ENCODE peak calls at places on chromosomes 5 and 9, in seven cellular contexts. One of them, this sample, is unnamed.

GRCh38 chr9:126974604-126975003 is 60.0 kb downstream of the RALGPS1 start:
- DNase-seq in AG10803: no peak
- DNase-seq in HepG2: no peak
- DNase-seq in esophagus squamous epithelium: no peak
- DNase-seq in brain microvascular endothelial cell: no peak
- DNase-seq in BE2C: no peak
- DNase-seq in right lobe of liver: no peak
- DNase-seq in this sample: no peak

GRCh38 chr5:79923431-79923830 is 67.6 kb downstream of the MTX3 start:
- DNase-seq in brain microvascular endothelial cell: no peak
- DNase-seq in AG10803: no peak
- DNase-seq in BE2C: no peak
- DNase-seq in right lobe of liver: no peak
- DNase-seq in HepG2: no peak
- DNase-seq in esophagus squamous epithelium: no peak
- DNase-seq in this sample: no peak

GRCh38 chr9:124911766-124912165 is 29.1 kb downstream of the GOLGA1 start:
- DNase-seq in right lobe of liver: no peak
- DNase-seq in AG10803: no peak
- DNase-seq in brain microvascular endothelial cell: no peak
- DNase-seq in BE2C: no peak
- DNase-seq in esophagus squamous epithelium: no peak
- DNase-seq in HepG2: no peak
- DNase-seq in this sample: no peak

GRCh38 chr5:53114988-53115387 is 5.4 kb upstream of the MOCS2 start:
- DNase-seq in right lobe of liver: no peak
- DNase-seq in HepG2: peak; percentile 16
- DNase-seq in esophagus squamous epithelium: no peak
- DNase-seq in AG10803: no peak
- DNase-seq in BE2C: no peak
- DNase-seq in brain microvascular endothelial cell: no peak
- DNase-seq in this sample: no peak

GRCh38 chr5:9833871-9834270 is 203.7 kb upstream of the TAS2R1 start:
- DNase-seq in esophagus squamous epithelium: no peak
- DNase-seq in AG10803: no peak
- DNase-seq in BE2C: no peak
- DNase-seq in HepG2: no peak
- DNase-seq in right lobe of liver: no peak
- DNase-seq in brain microvascular endothelial cell: no peak
- DNase-seq in this sample: no peak

GRCh38 chr5:40665902-40666301 is 13.8 kb upstream of the PTGER4 start:
- DNase-seq in BE2C: no peak
- DNase-seq in brain microvascular endothelial cell: no peak
- DNase-seq in AG10803: no peak
- DNase-seq in right lobe of liver: no peak
- DNase-seq in HepG2: no peak
- DNase-seq in esophagus squamous epithelium: no peak
- DNase-seq in this sample: no peak

GRCh38 chr9:123011380-123011779 is 22.1 kb upstream of the GPR21 start:
- DNase-seq in BE2C: no peak
- DNase-seq in right lobe of liver: no peak
- DNase-seq in brain microvascular endothelial cell: no peak
- DNase-seq in AG10803: no peak
- DNase-seq in esophagus squamous epithelium: no peak
- DNase-seq in HepG2: no peak
- DNase-seq in this sample: no peak

GRCh38 chr5:9440517-9440916 is 105.4 kb downstream of the SEMA5A start:
- DNase-seq in AG10803: peak; percentile 79
- DNase-seq in esophagus squamous epithelium: no peak
- DNase-seq in right lobe of liver: no peak
- DNase-seq in HepG2: no peak
- DNase-seq in BE2C: no peak
- DNase-seq in brain microvascular endothelial cell: no peak
- DNase-seq in this sample: no peak

GRCh38 chr9:2271426-2271825 is 256.3 kb downstream of the SMARCA2 start:
- DNase-seq in BE2C: peak; percentile 48
- DNase-seq in brain microvascular endothelial cell: no peak
- DNase-seq in right lobe of liver: no peak
- DNase-seq in AG10803: peak; percentile 10
- DNase-seq in HepG2: no peak
- DNase-seq in esophagus squamous epithelium: no peak
- DNase-seq in this sample: no peak

GRCh38 chr9:94639996-94640376 is 668 bp upstream of the FBP1 start:
- DNase-seq in esophagus squamous epithelium: no peak
- DNase-seq in brain microvascular endothelial cell: no peak
- DNase-seq in right lobe of liver: no peak
- DNase-seq in AG10803: no peak
- DNase-seq in BE2C: no peak
- DNase-seq in HepG2: no peak
- DNase-seq in this sample: no peak

GRCh38 chr5:142296914-142297417 is 27.9 kb downstream of the SPRY4 start:
- DNase-seq in esophagus squamous epithelium: no peak
- DNase-seq in HepG2: peak; percentile 77
- DNase-seq in BE2C: no peak
- DNase-seq in right lobe of liver: no peak
- DNase-seq in brain microvascular endothelial cell: peak; percentile 71
- DNase-seq in AG10803: peak; percentile 91
- DNase-seq in this sample: peak; percentile 27

GRCh38 chr5:74328221-74328630 is 312.3 kb downstream of the ENC1 start:
- DNase-seq in brain microvascular endothelial cell: no peak
- DNase-seq in BE2C: no peak
- DNase-seq in HepG2: no peak
- DNase-seq in right lobe of liver: no peak
- DNase-seq in esophagus squamous epithelium: no peak
- DNase-seq in AG10803: no peak
- DNase-seq in this sample: no peak

GRCh38 chr9:135696446-135696845 is 2.8 kb downstream of the SOHLH1 start:
- DNase-seq in BE2C: no peak
- DNase-seq in HepG2: no peak
- DNase-seq in right lobe of liver: no peak
- DNase-seq in esophagus squamous epithelium: no peak
- DNase-seq in AG10803: no peak
- DNase-seq in brain microvascular endothelial cell: no peak
- DNase-seq in this sample: no peak

GRCh38 chr9:134325096-134325812 is 1.0 kb upstream of the RXRA start:
- DNase-seq in brain microvascular endothelial cell: no peak
- DNase-seq in BE2C: no peak
- DNase-seq in AG10803: peak; percentile 53
- DNase-seq in HepG2: no peak
- DNase-seq in right lobe of liver: peak; percentile 88
- DNase-seq in esophagus squamous epithelium: no peak
- DNase-seq in this sample: no peak

GRCh38 chr5:127281609-127282008 is 9.0 kb upstream of the MEGF10 start:
- DNase-seq in BE2C: no peak
- DNase-seq in right lobe of liver: no peak
- DNase-seq in AG10803: no peak
- DNase-seq in brain microvascular endothelial cell: no peak
- DNase-seq in HepG2: no peak
- DNase-seq in esophagus squamous epithelium: no peak
- DNase-seq in this sample: no peak

GRCh38 chr9:69131682-69132081 is 42.4 kb upstream of the TJP2 start:
- DNase-seq in esophagus squamous epithelium: no peak
- DNase-seq in right lobe of liver: no peak
- DNase-seq in brain microvascular endothelial cell: peak; percentile 75
- DNase-seq in HepG2: peak; percentile 93
- DNase-seq in AG10803: peak; percentile 96
- DNase-seq in BE2C: no peak
- DNase-seq in this sample: peak; percentile 98

GRCh38 chr5:151155777-151156731 is 1.5 kb downstream of the ANXA6 start:
- DNase-seq in brain microvascular endothelial cell: peak; percentile 44
- DNase-seq in BE2C: peak; percentile 65
- DNase-seq in esophagus squamous epithelium: no peak
- DNase-seq in right lobe of liver: peak; percentile 95
- DNase-seq in AG10803: peak; percentile 54
- DNase-seq in HepG2: peak; percentile 42
- DNase-seq in this sample: no peak

GRCh38 chr5:137700282-137700680 is 35.6 kb downstream of the KLHL3 start:
- DNase-seq in HepG2: no peak
- DNase-seq in esophagus squamous epithelium: no peak
- DNase-seq in brain microvascular endothelial cell: no peak
- DNase-seq in right lobe of liver: no peak
- DNase-seq in BE2C: no peak
- DNase-seq in AG10803: peak; percentile 43
- DNase-seq in this sample: no peak

GRCh38 chr9:113775714-113776113 is 100.4 kb upstream of the ZNF618 start:
- DNase-seq in brain microvascular endothelial cell: no peak
- DNase-seq in AG10803: no peak
- DNase-seq in HepG2: no peak
- DNase-seq in BE2C: no peak
- DNase-seq in right lobe of liver: no peak
- DNase-seq in esophagus squamous epithelium: no peak
- DNase-seq in this sample: no peak

GRCh38 chr9:73199886-73200285 is 48.2 kb downstream of the ANXA1 start:
- DNase-seq in brain microvascular endothelial cell: no peak
- DNase-seq in AG10803: no peak
- DNase-seq in esophagus squamous epithelium: no peak
- DNase-seq in BE2C: peak; percentile 8
- DNase-seq in right lobe of liver: no peak
- DNase-seq in HepG2: peak; percentile 7
- DNase-seq in this sample: no peak

GRCh38 chr5:51034501-51034900 is 348.7 kb upstream of the ISL1 start:
- DNase-seq in HepG2: no peak
- DNase-seq in BE2C: no peak
- DNase-seq in right lobe of liver: no peak
- DNase-seq in brain microvascular endothelial cell: no peak
- DNase-seq in AG10803: no peak
- DNase-seq in esophagus squamous epithelium: no peak
- DNase-seq in this sample: no peak

GRCh38 chr9:75455444-75455921 is 367.2 kb downstream of the OSTF1 start:
- DNase-seq in brain microvascular endothelial cell: peak; percentile 15
- DNase-seq in AG10803: peak; percentile 17
- DNase-seq in BE2C: no peak
- DNase-seq in esophagus squamous epithelium: no peak
- DNase-seq in HepG2: no peak
- DNase-seq in right lobe of liver: no peak
- DNase-seq in this sample: peak; percentile 41

DNA sequence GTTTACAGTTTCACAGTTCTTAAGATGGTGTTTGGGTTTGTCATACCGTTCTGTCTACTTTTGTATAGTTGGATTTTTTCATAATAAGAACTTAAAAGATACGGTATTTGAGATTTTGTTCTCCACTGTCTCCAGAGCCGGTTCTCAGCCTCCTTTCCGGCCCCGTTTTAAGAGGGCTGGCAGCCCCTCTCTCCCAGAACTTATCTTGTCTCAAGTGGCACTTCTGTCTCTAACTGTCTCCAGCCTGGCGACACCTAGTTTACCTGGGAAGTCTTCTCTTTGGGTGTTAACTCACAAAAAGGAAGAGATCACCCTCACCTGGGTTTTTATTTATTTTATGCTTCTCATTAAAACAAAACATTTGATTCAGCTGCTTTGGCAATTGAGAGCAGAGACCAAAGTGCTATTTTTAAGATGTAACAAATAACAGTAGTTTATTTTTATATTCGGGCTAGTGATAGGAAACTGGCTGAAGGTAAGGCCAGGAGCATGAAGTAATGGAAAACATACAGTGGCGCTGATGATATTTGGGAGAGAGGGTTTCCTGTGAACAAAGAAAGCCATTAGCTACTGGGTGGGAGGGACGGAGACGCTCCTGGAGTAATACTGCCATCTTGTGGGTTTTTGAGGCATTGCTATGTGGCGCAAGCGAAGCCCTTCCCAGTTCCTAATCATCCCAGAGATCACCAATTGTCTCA is 48.3 kb downstream of the ACER2 start:
- DNase-seq in brain microvascular endothelial cell: peak; percentile 63
- DNase-seq in HepG2: peak; percentile 66
- DNase-seq in AG10803: peak; percentile 68
- DNase-seq in BE2C: peak; percentile 60
- DNase-seq in right lobe of liver: peak; percentile 68
- DNase-seq in esophagus squamous epithelium: no peak
- DNase-seq in this sample: peak; percentile 13
- H3K4me3 ChIP-seq in brain microvascular endothelial cell: peak overlapping the region; percentile 35
- H3K4me3 ChIP-seq in HepG2: no peak overlapping the region
- H3K4me3 ChIP-seq in AG10803: peak overlapping the region; percentile 39
- H3K4me3 ChIP-seq in BE2C: peak overlapping the region; percentile 42
- H3K4me3 ChIP-seq in right lobe of liver: no peak overlapping the region
- H3K4me3 ChIP-seq in esophagus squamous epithelium: no peak overlapping the region
- H3K4me3 ChIP-seq in this sample: peak overlapping the region; percentile 28

DNA sequence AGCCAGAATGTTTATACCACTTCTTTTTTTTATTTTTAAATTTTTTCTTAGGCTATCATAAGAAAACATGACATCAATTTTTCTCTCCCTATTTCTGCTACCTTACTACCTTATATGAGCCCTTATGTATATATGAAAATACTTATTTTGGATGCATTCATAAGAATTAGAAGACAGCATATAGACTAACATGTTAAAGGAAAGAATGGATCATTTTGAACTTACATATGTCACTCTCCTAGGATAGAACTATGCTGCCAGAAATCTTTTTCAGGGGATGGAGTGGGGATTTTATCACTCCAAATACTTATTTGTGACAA is 51.8 kb downstream of the SNX24 start:
- DNase-seq in brain microvascular endothelial cell: no peak
- DNase-seq in BE2C: no peak
- DNase-seq in HepG2: no peak
- DNase-seq in AG10803: no peak
- DNase-seq in esophagus squamous epithelium: no peak
- DNase-seq in right lobe of liver: no peak
- DNase-seq in this sample: no peak
- TF ChIP-seq CTCF in brain microvascular endothelial cell: no peak
- TF ChIP-seq CTCF in BE2C: no peak
- TF ChIP-seq CTCF in HepG2: no peak
- TF ChIP-seq CTCF in AG10803: no peak
- TF ChIP-seq CTCF in esophagus squamous epithelium: no peak
- TF ChIP-seq CTCF in right lobe of liver: no peak
- TF ChIP-seq CTCF in this sample: no peak

GRCh38 chr5:14508046-14508445 is 73.5 kb upstream of the OTULINL start:
- DNase-seq in right lobe of liver: no peak
- DNase-seq in BE2C: no peak
- DNase-seq in AG10803: no peak
- DNase-seq in esophagus squamous epithelium: no peak
- DNase-seq in HepG2: no peak
- DNase-seq in brain microvascular endothelial cell: no peak
- DNase-seq in this sample: no peak

GRCh38 chr5:14512574-14512973 is 69.0 kb upstream of the OTULINL start:
- DNase-seq in brain microvascular endothelial cell: no peak
- DNase-seq in esophagus squamous epithelium: no peak
- DNase-seq in HepG2: no peak
- DNase-seq in AG10803: no peak
- DNase-seq in BE2C: no peak
- DNase-seq in right lobe of liver: no peak
- DNase-seq in this sample: no peak

GRCh38 chr5:14510880-14511279 is 70.7 kb upstream of the OTULINL start:
- DNase-seq in esophagus squamous epithelium: no peak
- DNase-seq in BE2C: no peak
- DNase-seq in right lobe of liver: no peak
- DNase-seq in HepG2: no peak
- DNase-seq in brain microvascular endothelial cell: no peak
- DNase-seq in AG10803: no peak
- DNase-seq in this sample: no peak

GRCh38 chr5:14509556-14509955 is 72.0 kb upstream of the OTULINL start:
- DNase-seq in right lobe of liver: no peak
- DNase-seq in BE2C: no peak
- DNase-seq in brain microvascular endothelial cell: no peak
- DNase-seq in HepG2: no peak
- DNase-seq in AG10803: no peak
- DNase-seq in esophagus squamous epithelium: no peak
- DNase-seq in this sample: no peak

GRCh38 chr5:14510156-14510734 is 71.3 kb upstream of the OTULINL start:
- DNase-seq in esophagus squamous epithelium: no peak
- DNase-seq in right lobe of liver: no peak
- DNase-seq in HepG2: no peak
- DNase-seq in brain microvascular endothelial cell: no peak
- DNase-seq in AG10803: no peak
- DNase-seq in BE2C: no peak
- DNase-seq in this sample: no peak
- H3K4me3 ChIP-seq in esophagus squamous epithelium: no peak overlapping the region
- H3K4me3 ChIP-seq in right lobe of liver: no peak overlapping the region
- H3K4me3 ChIP-seq in HepG2: no peak overlapping the region
- H3K4me3 ChIP-seq in brain microvascular endothelial cell: no peak overlapping the region
- H3K4me3 ChIP-seq in AG10803: no peak overlapping the region
- H3K4me3 ChIP-seq in BE2C: no peak overlapping the region
- H3K4me3 ChIP-seq in this sample: no peak overlapping the region

GRCh38 chr9:129884220-129885017 is 49.2 kb downstream of the USP20 start:
- DNase-seq in brain microvascular endothelial cell: peak; percentile 52
- DNase-seq in BE2C: peak; percentile 91
- DNase-seq in AG10803: peak; percentile 75
- DNase-seq in esophagus squamous epithelium: peak; percentile 53
- DNase-seq in right lobe of liver: peak; percentile 89
- DNase-seq in HepG2: peak; percentile 66
- DNase-seq in this sample: no peak
- TF ChIP-seq CTCF in brain microvascular endothelial cell: no peak
- TF ChIP-seq CTCF in BE2C: no peak
- TF ChIP-seq CTCF in AG10803: no peak
- TF ChIP-seq CTCF in esophagus squamous epithelium: no peak
- TF ChIP-seq CTCF in right lobe of liver: no peak
- TF ChIP-seq CTCF in HepG2: no peak
- TF ChIP-seq CTCF in this sample: no peak